ENCODE peak calls at places on chromosome 15, in four cellular contexts. M is GM23338, K is fibroblast of lung, B is SJSA1. V is an unnamed sample.

GRCh38 chr15:51917493-51917892 is 54.1 kb downstream of the LEO1 start:
- DNase-seq in M (peak; percentile 83), K (peak; percentile 36), B (no peak), V (no peak)

GRCh38 chr15:97446138-97446537 is 514.4 kb upstream of the ARRDC4 start:
- DNase-seq in M (peak; percentile 38), K (no peak), B (no peak), V (no peak)

GRCh38 chr15:81189583-81190283 is 6.9 kb upstream of the IL16 start:
- DNase-seq in M (no peak), K (peak; percentile 89), B (peak; percentile 38), V (peak; percentile 76)

GRCh38 chr15:40064231-40064894 is 25.4 kb upstream of the SRP14 start:
- DNase-seq in M (peak; percentile 40), K (peak; percentile 78), B (peak; percentile 96), V (no peak)

GRCh38 chr15:67542462-67543347 is at the start of gene MAP2K5:
- DNase-seq in M (peak; percentile 86), K (peak; percentile 70), B (peak; percentile 77), V (peak; percentile 86)

GRCh38 chr15:82553846-82554245 is 13.6 kb upstream of the RPS17 start:
- DNase-seq in M (no peak), K (no peak), B (no peak), V (no peak)

GRCh38 chr15:49876401-49877038 is 242.5 kb downstream of the ATP8B4 start:
- DNase-seq in M (peak; percentile 86), K (no peak), B (no peak), V (no peak)

GRCh38 chr15:43775411-43775965 is 1.3 kb downstream of the ELL3 start:
- DNase-seq in M (peak; percentile 66), K (peak; percentile 48), B (peak; percentile 59), V (peak; percentile 65)

GRCh38 chr15:19956124-19956796 is 585.3 kb downstream of the GOLGA6L6 start:
- DNase-seq in M (no peak), K (no peak), B (no peak), V (no peak)

GRCh38 chr15:99343836-99344551 is 92.7 kb downstream of the LRRC28 start:
- DNase-seq in M (peak; percentile 75), K (peak; percentile 16), B (no peak), V (peak; percentile 27)

GRCh38 chr15:89167267-89168176 is 53.9 kb downstream of the RLBP1 start:
- DNase-seq in M (no peak), K (peak; percentile 94), B (peak; percentile 51), V (peak; percentile 45)

GRCh38 chr15:61871926-61872522 is 188.2 kb downstream of the VPS13C start:
- DNase-seq in M (peak; percentile 45), K (peak; percentile 7), B (no peak), V (no peak)

GRCh38 chr15:75723171-75723846 is 10.7 kb upstream of the CSPG4 start:
- DNase-seq in M (no peak), K (no peak), B (no peak), V (no peak)

GRCh38 chr15:40857601-40858351 is 13.9 kb downstream of the SPINT1 start:
- DNase-seq in M (peak; percentile 87), K (peak; percentile 33), B (peak; percentile 75), V (peak; percentile 78)

GRCh38 chr15:89649013-89649625 is 6.1 kb downstream of the KIF7 start:
- DNase-seq in M (no peak), K (no peak), B (no peak), V (no peak)

GRCh38 chr15:81176291-81176893 is 20.3 kb upstream of the IL16 start:
- DNase-seq in M (peak; percentile 28), K (no peak), B (no peak), V (peak; percentile 31)

GRCh38 chr15:35963316-35963715 is 417.4 kb upstream of the DPH6 start:
- DNase-seq in M (no peak), K (no peak), B (no peak), V (no peak)

GRCh38 chr15:39153718-39154117 is 427.2 kb upstream of the THBS1 start:
- DNase-seq in M (no peak), K (peak; percentile 16), B (no peak), V (no peak)

GRCh38 chr15:32852771-32853170 is 135.0 kb downstream of the GREM1 start:
- DNase-seq in M (no peak), K (no peak), B (no peak), V (no peak)

GRCh38 chr15:98177950-98178848 is 217.7 kb downstream of the ARRDC4 start:
- DNase-seq in M (peak; percentile 80), K (peak; percentile 62), B (no peak), V (peak; percentile 61)

GRCh38 chr15:75736256-75736655 is 23.6 kb upstream of the CSPG4 start:
- DNase-seq in M (no peak), K (no peak), B (no peak), V (no peak)

GRCh38 chr15:47351501-47351900 is 365.8 kb upstream of the SEMA6D start:
- DNase-seq in M (no peak), K (no peak), B (no peak), V (no peak)

GRCh38 chr15:80777137-80777536 is 2.0 kb upstream of the CEMIP start:
- DNase-seq in M (no peak), K (peak; percentile 79), B (no peak), V (no peak)

GRCh38 chr15:98304366-98304765 is 343.9 kb downstream of the ARRDC4 start:
- DNase-seq in M (no peak), K (no peak), B (no peak), V (no peak)

GRCh38 chr15:22226034-22226790 is 145.9 kb downstream of the OR4M2 start:
- DNase-seq in M (no peak), K (no peak), B (no peak), V (no peak)

GRCh38 chr15:63401078-63401477 is 19.4 kb upstream of the CA12 start:
- DNase-seq in M (no peak), K (peak; percentile 52), B (no peak), V (no peak)

GRCh38 chr15:83732196-83732595 is 78.3 kb downstream of the ADAMTSL3 start:
- DNase-seq in M (no peak), K (no peak), B (no peak), V (no peak)

GRCh38 chr15:63490345-63491034 is 13.9 kb upstream of the USP3 start:
- DNase-seq in M (no peak), K (no peak), B (no peak), V (no peak)

GRCh38 chr15:92611995-92612745 is 43.4 kb downstream of the FAM174B start:
- DNase-seq in M (no peak), K (no peak), B (no peak), V (peak; percentile 57)

DNA sequence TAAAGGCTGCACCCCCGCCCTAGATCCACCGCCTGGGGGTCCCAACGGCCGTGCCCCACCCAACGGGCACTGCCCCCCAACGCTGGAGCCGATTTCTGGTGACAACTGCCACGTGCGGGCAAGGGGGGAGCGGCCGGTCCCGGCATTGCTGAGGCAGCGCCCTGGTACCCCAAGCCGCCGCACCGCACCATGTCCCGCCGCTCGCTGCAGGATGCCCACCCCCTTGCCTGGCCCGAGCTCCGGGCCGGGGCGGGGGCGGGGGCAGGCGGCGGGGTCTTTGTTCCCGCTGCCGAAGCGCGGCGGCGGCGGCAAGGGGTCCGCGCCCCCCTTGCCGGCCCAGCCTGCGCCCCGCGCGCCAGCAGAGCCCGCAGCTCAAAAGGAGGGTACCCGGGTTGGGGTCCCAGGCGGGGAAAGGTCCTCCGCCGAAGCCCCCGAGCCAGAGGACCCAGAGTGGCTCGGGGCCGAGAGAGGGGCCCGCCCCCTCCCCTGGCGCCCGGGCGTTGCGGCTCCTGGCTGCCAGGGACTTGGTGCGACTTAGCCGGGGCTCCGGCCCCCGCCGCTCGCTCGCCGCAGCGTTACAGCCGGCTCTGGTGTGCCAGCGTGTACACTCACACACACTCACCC is 678 bp downstream of the SEMA7A start:
- DNase-seq in M (no peak), K (no peak), B (no peak), V (peak; percentile 34)
- H3K4me1 ChIP-seq in M (peaks cover 22% of the 10 kb centered on the region), K (peaks cover 21% of the 10 kb centered on the region), B (peaks cover 22% of the 10 kb centered on the region), V (peaks cover 20% of the 10 kb centered on the region)

DNA sequence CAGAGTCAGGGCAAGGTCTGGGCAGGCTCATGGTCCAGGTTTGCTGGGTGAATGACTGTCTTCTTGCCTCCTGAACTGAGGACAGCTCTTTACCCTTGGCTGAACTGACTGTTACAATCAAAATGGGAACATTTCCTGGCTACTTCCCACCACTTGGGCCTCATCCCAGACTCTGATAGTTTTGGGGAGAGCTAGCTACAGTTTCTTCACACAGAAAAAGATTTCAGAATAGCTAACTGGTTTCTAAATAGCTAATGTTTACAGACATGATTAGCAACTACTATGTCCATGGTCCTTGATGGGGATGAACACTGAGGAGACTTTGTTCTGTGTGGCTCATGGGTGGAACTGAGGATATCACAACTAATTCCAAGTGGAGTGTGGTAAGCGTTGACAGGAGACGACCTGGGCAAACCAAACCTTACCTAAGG is 7.1 kb downstream of the ALPK3 start:
- DNase-seq in M (no peak), K (peak; percentile 33), B (no peak), V (no peak)
- H3K4me1 ChIP-seq in M (peaks cover 8% of the 10 kb centered on the region), K (no peaks in the 10 kb centered on the region), B (no peaks in the 10 kb centered on the region), V (peaks cover 53% of the 10 kb centered on the region)

DNA sequence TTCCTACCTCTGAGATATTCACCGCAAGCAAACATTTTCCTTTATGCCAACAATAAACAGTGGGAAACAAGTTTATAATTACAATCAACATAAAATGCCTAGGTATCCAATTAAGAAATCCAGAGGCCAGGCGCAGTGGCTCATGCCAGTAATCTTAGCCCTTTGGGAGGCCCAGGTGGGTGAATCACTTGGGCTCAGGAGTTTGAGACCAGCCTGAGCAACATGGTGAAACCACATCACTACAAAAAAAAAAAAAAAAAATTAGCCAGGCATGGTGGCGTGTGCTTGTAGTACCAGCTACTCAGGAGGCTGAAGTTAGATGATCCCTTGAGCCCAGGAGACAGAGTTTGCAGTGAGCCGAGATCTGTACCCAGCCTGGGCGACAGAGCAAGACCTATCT is 17.3 kb downstream of the TBC1D2B start:
- DNase-seq in M (no peak), K (no peak), B (no peak), V (no peak)
- H3K4me1 ChIP-seq in M (peaks cover 22% of the 10 kb centered on the region), K (peaks cover 41% of the 10 kb centered on the region), B (peaks cover 67% of the 10 kb centered on the region), V (peaks cover 95% of the 10 kb centered on the region)

GRCh38 chr15:25812845-25813244 is 50.3 kb downstream of the ATP10A start:
- DNase-seq in M (no peak), K (no peak), B (no peak), V (no peak)

GRCh38 chr15:25811481-25811906 is 51.6 kb downstream of the ATP10A start:
- DNase-seq in M (no peak), K (no peak), B (no peak), V (no peak)

GRCh38 chr15:25812073-25812472 is 51.1 kb downstream of the ATP10A start:
- DNase-seq in M (no peak), K (no peak), B (no peak), V (no peak)

GRCh38 chr15:25810631-25811077 is 52.5 kb downstream of the ATP10A start:
- DNase-seq in M (peak; percentile 70), K (peak; percentile 70), B (no peak), V (no peak)

DNA sequence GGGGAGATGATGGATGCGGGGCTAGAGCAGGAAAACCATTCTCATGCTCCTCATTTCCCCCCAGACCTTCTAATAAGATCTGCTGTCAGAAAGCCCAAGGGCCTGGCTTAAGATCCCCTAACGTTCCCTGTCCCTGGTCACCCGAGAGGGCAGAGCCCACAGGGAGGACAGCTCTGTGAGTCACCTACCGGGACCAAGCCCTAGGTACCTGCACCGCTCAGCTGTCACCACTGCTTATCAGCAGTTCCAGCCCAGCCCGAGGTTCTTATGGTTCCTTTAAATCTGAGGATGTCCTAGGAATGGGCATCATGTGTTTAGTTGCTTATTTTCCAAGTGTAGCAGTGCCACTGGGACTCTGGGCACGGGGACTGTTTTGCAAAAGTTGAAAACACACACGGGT is 53.0 kb downstream of the ATP10A start:
- DNase-seq in M (no peak), K (no peak), B (no peak), V (no peak)
- H3K4me1 ChIP-seq in M (peaks cover 3% of the 10 kb centered on the region), K (no peaks in the 10 kb centered on the region), B (peaks cover 1% of the 10 kb centered on the region), V (no peaks in the 10 kb centered on the region)

V was measured in adrenal gland.